ENCODE peak calls at places on chromosomes 16 and 17, in four cellular contexts. One of them, this sample, is unnamed. For H3K27me3 and H3K9me3, the result is how much of the 10 kb centered on the place peaks cover.

GRCh38 chr17:80846932-80847331 is 144.7 kb upstream of the CHMP6 start:
- DNase-seq in left lung: no peak
- DNase-seq in breast epithelium: no peak
- DNase-seq in CD4-positive, alpha-beta T cell: no peak
- DNase-seq in this sample: no peak

GRCh38 chr16:54291107-54291980 is 4.8 kb upstream of the IRX3 start:
- DNase-seq in left lung: no peak
- DNase-seq in breast epithelium: no peak
- DNase-seq in CD4-positive, alpha-beta T cell: no peak
- DNase-seq in this sample: no peak

GRCh38 chr17:29179232-29180036 is 764 bp downstream of the MYO18A start:
- DNase-seq in left lung: peak
- DNase-seq in breast epithelium: peak
- DNase-seq in CD4-positive, alpha-beta T cell: no peak
- DNase-seq in this sample: peak

GRCh38 chr17:4940625-4941021 is 555 bp downstream of the RNF167 start:
- DNase-seq in left lung: no peak
- DNase-seq in breast epithelium: no peak
- DNase-seq in CD4-positive, alpha-beta T cell: no peak
- DNase-seq in this sample: no peak

GRCh38 chr16:85151603-85152413 is 39.5 kb upstream of the CIBAR2 start:
- DNase-seq in left lung: no peak
- DNase-seq in breast epithelium: peak
- DNase-seq in CD4-positive, alpha-beta T cell: no peak
- DNase-seq in this sample: peak

GRCh38 chr16:10754941-10755340 is 11.3 kb downstream of the NUBP1 start:
- DNase-seq in left lung: no peak
- DNase-seq in breast epithelium: no peak
- DNase-seq in CD4-positive, alpha-beta T cell: no peak
- DNase-seq in this sample: no peak

GRCh38 chr17:55783684-55784245 is 32.9 kb downstream of the PCTP start:
- DNase-seq in left lung: no peak
- DNase-seq in breast epithelium: no peak
- DNase-seq in CD4-positive, alpha-beta T cell: no peak
- DNase-seq in this sample: peak

GRCh38 chr17:75876190-75876937 is 2.0 kb downstream of the TRIM47 start:
- DNase-seq in left lung: peak
- DNase-seq in breast epithelium: no peak
- DNase-seq in CD4-positive, alpha-beta T cell: peak
- DNase-seq in this sample: peak

GRCh38 chr16:75726390-75726789 is at the start of gene CPHXL:
- DNase-seq in left lung: no peak
- DNase-seq in breast epithelium: no peak
- DNase-seq in CD4-positive, alpha-beta T cell: no peak
- DNase-seq in this sample: no peak

GRCh38 chr17:26731005-26731921 is 562.7 kb upstream of the WSB1 start:
- DNase-seq in left lung: no peak
- DNase-seq in breast epithelium: no peak
- DNase-seq in CD4-positive, alpha-beta T cell: no peak
- DNase-seq in this sample: no peak

GRCh38 chr16:63461248-63461841 is 1425.1 kb upstream of the CDH8 start:
- DNase-seq in left lung: no peak
- DNase-seq in breast epithelium: no peak
- DNase-seq in CD4-positive, alpha-beta T cell: no peak
- DNase-seq in this sample: no peak

GRCh38 chr16:58500329-58501241 is 642 bp downstream of the NDRG4 start:
- DNase-seq in left lung: no peak
- DNase-seq in breast epithelium: no peak
- DNase-seq in CD4-positive, alpha-beta T cell: no peak
- DNase-seq in this sample: no peak

GRCh38 chr16:585351-585750 is 4.5 kb upstream of the RAB40C start:
- DNase-seq in left lung: no peak
- DNase-seq in breast epithelium: no peak
- DNase-seq in CD4-positive, alpha-beta T cell: no peak
- DNase-seq in this sample: peak

GRCh38 chr17:8151641-8152111 is 528 bp downstream of the PER1 start:
- DNase-seq in left lung: peak
- DNase-seq in breast epithelium: peak
- DNase-seq in CD4-positive, alpha-beta T cell: peak
- DNase-seq in this sample: peak

GRCh38 chr16:80693553-80693952 is 110.8 kb downstream of the CDYL2 start:
- DNase-seq in left lung: no peak
- DNase-seq in breast epithelium: no peak
- DNase-seq in CD4-positive, alpha-beta T cell: no peak
- DNase-seq in this sample: no peak

GRCh38 chr17:80224683-80225082 is 4.5 kb downstream of the SLC26A11 start:
- DNase-seq in left lung: no peak
- DNase-seq in breast epithelium: no peak
- DNase-seq in CD4-positive, alpha-beta T cell: no peak
- DNase-seq in this sample: no peak

DNA sequence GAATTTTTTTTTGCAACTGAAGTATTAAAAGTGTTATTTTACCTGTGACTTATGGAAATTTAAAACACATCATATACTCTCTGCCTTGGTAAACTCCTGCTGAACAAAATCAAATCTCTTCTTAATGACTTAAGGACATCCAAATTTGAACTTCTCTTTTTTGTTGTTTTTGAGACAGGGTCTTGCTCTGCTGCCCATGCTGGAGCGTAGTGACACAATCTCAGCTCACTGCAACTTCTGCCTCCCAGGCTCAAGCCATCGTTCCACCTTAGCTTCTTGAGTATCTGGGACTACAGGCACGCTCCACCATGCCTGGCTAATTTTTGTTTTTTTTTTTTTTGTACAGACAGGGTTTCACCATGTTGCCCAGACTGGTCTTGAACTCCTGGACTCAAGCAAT is 56.1 kb downstream of the SKAP1 start:
- DNase-seq in left lung: no peak
- DNase-seq in breast epithelium: no peak
- DNase-seq in CD4-positive, alpha-beta T cell: no peak
- DNase-seq in this sample: no peak
- H3K27me3 ChIP-seq in left lung: half or more
- H3K27me3 ChIP-seq in breast epithelium: under half
- H3K27me3 ChIP-seq in CD4-positive, alpha-beta T cell: under half
- H3K27me3 ChIP-seq in this sample: half or more

GRCh38 chr17:35428229-35428628 is 4.1 kb downstream of the SLFN12 start:
- DNase-seq in left lung: no peak
- DNase-seq in breast epithelium: no peak
- DNase-seq in CD4-positive, alpha-beta T cell: no peak
- DNase-seq in this sample: no peak
- H3K9me3 ChIP-seq in left lung: under half
- H3K9me3 ChIP-seq in breast epithelium: under half
- H3K9me3 ChIP-seq in CD4-positive, alpha-beta T cell: under half
- H3K9me3 ChIP-seq in this sample: under half

DNA sequence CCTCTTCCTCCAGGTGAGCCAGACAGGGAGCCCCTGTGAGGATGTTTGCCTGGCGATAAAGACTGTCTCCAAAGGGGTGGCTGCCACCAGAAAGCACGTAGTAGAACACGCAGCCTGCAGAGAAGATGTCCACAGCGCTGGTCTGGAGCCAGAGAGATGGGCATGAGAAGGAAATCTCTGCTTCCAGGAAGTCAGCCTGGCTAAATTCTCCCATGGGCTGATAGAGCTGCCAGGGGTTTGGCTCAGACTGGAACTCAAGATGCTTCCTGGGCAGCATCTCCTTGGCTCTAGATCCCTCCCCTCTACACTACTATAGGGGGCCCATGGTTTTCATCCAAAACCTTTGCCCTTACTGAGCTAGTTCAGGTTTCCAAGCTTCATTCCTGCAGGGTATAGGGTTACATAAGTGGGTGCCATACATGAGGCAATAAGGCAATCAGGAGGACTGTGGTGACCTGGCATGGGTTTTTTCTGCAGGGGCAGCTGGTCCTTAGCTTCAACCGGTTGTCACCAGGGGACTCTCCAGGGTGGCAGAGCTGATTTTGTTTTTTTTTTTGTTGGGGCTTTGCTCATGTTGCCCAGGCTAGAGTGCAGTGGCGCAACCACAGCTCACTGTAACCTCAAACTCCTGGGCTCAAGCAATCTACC is 13.6 kb downstream of the PLK1 start:
- DNase-seq in left lung: no peak
- DNase-seq in breast epithelium: no peak
- DNase-seq in CD4-positive, alpha-beta T cell: no peak
- DNase-seq in this sample: no peak
- H3K27me3 ChIP-seq in left lung: under half
- H3K27me3 ChIP-seq in breast epithelium: under half
- H3K27me3 ChIP-seq in CD4-positive, alpha-beta T cell: under half
- H3K27me3 ChIP-seq in this sample: under half

DNA sequence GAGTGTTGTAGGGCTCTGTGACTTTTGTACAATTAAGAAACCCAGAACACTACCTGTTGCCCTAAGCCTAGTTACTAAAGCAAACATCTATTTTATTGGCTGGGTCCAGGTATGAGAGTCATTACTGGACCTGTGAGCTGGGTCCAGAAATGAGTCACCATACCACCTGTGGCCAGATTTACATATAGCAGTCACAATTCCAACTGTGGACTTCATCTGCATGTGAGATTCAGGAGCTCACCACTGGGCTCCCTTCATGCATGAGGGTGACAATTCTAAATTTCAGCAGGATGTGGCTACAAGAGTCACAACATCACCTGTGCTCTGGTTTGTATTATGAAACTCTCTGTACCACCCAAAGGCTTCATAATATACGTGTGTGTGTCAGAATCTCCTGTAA is 2038.0 kb downstream of the TP53TG3F start:
- DNase-seq in left lung: no peak
- DNase-seq in breast epithelium: no peak
- DNase-seq in CD4-positive, alpha-beta T cell: no peak
- DNase-seq in this sample: no peak
- H3K9me3 ChIP-seq in left lung: under half
- H3K9me3 ChIP-seq in breast epithelium: under half
- H3K9me3 ChIP-seq in CD4-positive, alpha-beta T cell: under half
- H3K9me3 ChIP-seq in this sample: under half

GRCh38 chr16:88957456-88957767 is 19.6 kb downstream of the CBFA2T3 start:
- DNase-seq in left lung: no peak
- DNase-seq in breast epithelium: no peak
- DNase-seq in CD4-positive, alpha-beta T cell: no peak
- DNase-seq in this sample: no peak
- H3K27me3 ChIP-seq in left lung: under half
- H3K27me3 ChIP-seq in breast epithelium: under half
- H3K27me3 ChIP-seq in CD4-positive, alpha-beta T cell: under half
- H3K27me3 ChIP-seq in this sample: half or more

This sample was measured in stomach.